ENCODE peak calls at places on chromosomes 7 and 10, in four cellular contexts. P, H, M and D are unnamed samples.

GRCh38 chr10:70084189-70084588 is 31.5 kb downstream of the MACROH2A2 start:
- DNase-seq in P (no peak), H (no peak), M (no peak), D (peak; percentile 32)

GRCh38 chr7:134293029-134293740 is 23.5 kb downstream of the SLC35B4 start:
- DNase-seq in P (peak; percentile 84), H (no peak), M (no peak), D (peak; percentile 95)

GRCh38 chr7:112255388-112255720 is 48.9 kb downstream of the ZNF277 start:
- DNase-seq in P (no peak), H (no peak), M (no peak), D (no peak)

GRCh38 chr10:109898666-109899577 is 24.4 kb downstream of the XPNPEP1 start:
- DNase-seq in P (no peak), H (peak; percentile 42), M (no peak), D (no peak)

GRCh38 chr10:102175415-102175814 is 23.2 kb downstream of the NOLC1 start:
- DNase-seq in P (no peak), H (no peak), M (no peak), D (no peak)

GRCh38 chr10:73908853-73909611 is 1.9 kb upstream of the PLAU start:
- DNase-seq in P (peak; percentile 63), H (peak; percentile 74), M (no peak), D (peak; percentile 35)

GRCh38 chr7:140696024-140696678 is 357 bp upstream of the NDUFB2 start:
- DNase-seq in P (no peak), H (peak; percentile 99), M (no peak), D (peak; percentile 81)

GRCh38 chr7:137948083-137948844 is 53.6 kb downstream of the CREB3L2 start:
- DNase-seq in P (no peak), H (no peak), M (no peak), D (no peak)

GRCh38 chr7:98867271-98867701 is 2.5 kb downstream of the TMEM130 start:
- DNase-seq in P (no peak), H (peak; percentile 26), M (no peak), D (no peak)

GRCh38 chr7:44891372-44891771 is 6.0 kb upstream of the PURB start:
- DNase-seq in P (no peak), H (no peak), M (no peak), D (no peak)

GRCh38 chr10:69141304-69141703 is 17.3 kb downstream of the VPS26A start:
- DNase-seq in P (no peak), H (no peak), M (no peak), D (no peak)

GRCh38 chr10:91635401-91636400 is 2.8 kb upstream of the PPP1R3C start:
- DNase-seq in P (no peak), H (peak; percentile 62), M (peak; percentile 51), D (peak; percentile 73)

GRCh38 chr10:24834869-24835268 is 111.2 kb upstream of the ARHGAP21 start:
- DNase-seq in P (no peak), H (no peak), M (no peak), D (no peak)

GRCh38 chr10:5585517-5586222 is 60.9 kb downstream of the CALML3 start:
- DNase-seq in P (no peak), H (no peak), M (no peak), D (peak; percentile 31)

GRCh38 chr10:58319599-58319998 is 15.2 kb upstream of the UBE2D1 start:
- DNase-seq in P (no peak), H (no peak), M (no peak), D (peak; percentile 24)

DNA sequence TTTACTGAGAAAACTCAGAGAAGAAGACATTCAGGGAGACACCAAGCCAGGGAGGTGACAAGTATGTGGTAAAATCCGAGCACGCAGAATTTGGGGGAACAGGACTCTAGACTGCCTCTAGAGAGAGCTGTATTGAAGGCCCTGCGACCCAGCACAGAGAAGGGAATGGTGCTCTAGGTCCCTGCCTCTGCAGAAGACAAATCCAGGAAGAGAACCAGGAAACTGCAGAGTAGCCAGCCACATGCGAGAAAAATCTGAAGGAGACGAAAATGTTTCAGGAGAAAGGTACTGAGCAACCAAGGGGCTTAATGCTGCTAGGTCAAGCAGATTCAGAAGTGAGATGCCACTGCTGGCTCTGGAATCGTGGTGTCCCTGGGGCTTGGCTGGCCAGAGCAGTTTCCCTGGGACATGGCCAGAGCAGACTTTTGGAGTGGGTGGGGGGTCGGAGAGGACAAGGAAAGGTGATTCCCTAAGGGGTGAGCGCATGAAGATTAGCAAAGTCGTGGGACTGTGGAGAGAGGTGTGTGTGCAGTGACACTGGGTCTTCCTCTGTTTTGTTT is 158.0 kb upstream of the KLF6 start:
- DNase-seq in P (no peak), H (no peak), M (no peak), D (no peak)
- TF ChIP-seq CREM in P (no peak), H (no peak), M (no peak), D (no peak)

GRCh38 chr10:3363316-3364070 is 190.9 kb upstream of the PITRM1 start:
- DNase-seq in P (no peak), H (no peak), M (no peak), D (no peak)

GRCh38 chr10:3365630-3366029 is 193.0 kb upstream of the PITRM1 start:
- DNase-seq in P (no peak), H (no peak), M (no peak), D (peak; percentile 89)

GRCh38 chr10:3364768-3365480 is 192.3 kb upstream of the PITRM1 start:
- DNase-seq in P (no peak), H (no peak), M (no peak), D (peak; percentile 10)

GRCh38 chr10:3366043-3366442 is 193.5 kb upstream of the PITRM1 start:
- DNase-seq in P (no peak), H (no peak), M (no peak), D (no peak)

GRCh38 chr10:3366735-3367405 is 194.3 kb upstream of the PITRM1 start:
- DNase-seq in P (no peak), H (no peak), M (no peak), D (no peak)
- TF ChIP-seq CREM in P (no peak), H (no peak), M (no peak), D (no peak)

GRCh38 chr7:151012921-151013347 is 11.4 kb downstream of the ATG9B start:
- DNase-seq in P (no peak), H (peak; percentile 68), M (peak; percentile 68), D (peak; percentile 45)

GRCh38 chr7:151012031-151012692 is 12.1 kb downstream of the ATG9B start:
- DNase-seq in P (no peak), H (no peak), M (no peak), D (peak; percentile 70)

GRCh38 chr7:151014950-151015349 is 9.3 kb downstream of the ATG9B start:
- DNase-seq in P (no peak), H (no peak), M (no peak), D (no peak)

GRCh38 chr7:151013356-151013727 is 11.0 kb downstream of the ATG9B start:
- DNase-seq in P (no peak), H (no peak), M (no peak), D (no peak)

DNA sequence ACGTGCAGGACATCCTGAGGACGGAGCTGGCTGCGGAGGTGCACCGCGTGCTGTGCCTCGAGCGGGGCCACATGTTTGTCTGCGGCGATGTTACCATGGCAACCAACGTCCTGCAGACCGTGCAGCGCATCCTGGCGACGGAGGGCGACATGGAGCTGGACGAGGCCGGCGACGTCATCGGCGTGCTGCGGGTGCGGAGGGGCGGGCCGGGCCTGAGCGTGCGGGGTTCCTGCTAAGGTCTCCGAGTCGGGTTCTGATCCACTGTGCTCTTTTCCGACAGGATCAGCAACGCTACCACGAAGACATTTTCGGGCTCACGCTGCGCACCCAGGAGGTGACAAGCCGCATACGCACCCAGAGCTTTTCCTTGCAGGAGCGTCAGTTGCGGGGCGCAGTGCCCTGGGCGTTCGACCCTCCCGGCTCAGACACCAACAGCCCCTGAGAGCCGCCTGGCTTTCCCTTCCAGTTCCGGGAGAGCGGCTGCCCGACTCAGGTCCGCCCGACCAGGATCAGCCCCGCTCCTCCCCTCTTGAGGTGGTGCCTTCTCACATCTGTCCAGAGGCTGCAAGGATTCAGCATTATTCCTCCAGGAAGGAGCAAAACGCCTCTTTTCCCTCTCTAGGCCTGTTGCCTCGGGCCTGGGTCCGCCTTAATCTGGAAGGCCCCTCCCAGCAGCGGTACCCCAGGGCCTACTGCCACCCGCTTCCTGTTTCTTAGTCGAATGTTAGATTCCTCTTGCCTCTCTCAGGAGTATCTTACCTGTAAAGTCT is 10.4 kb downstream of the ATG9B start:
- DNase-seq in P (peak; percentile 17), H (no peak), M (peak; percentile 94), D (no peak)
- TF ChIP-seq CREM in P (peak; percentile 91), H (no peak), M (peak; percentile 87), D (no peak)

GRCh38 chr10:78414380-78414779 is 380.7 kb downstream of the RPS24 start:
- DNase-seq in P (no peak), H (no peak), M (no peak), D (no peak)

GRCh38 chr10:78413294-78414055 is 379.8 kb downstream of the RPS24 start:
- DNase-seq in P (no peak), H (no peak), M (no peak), D (no peak)

GRCh38 chr10:78417425-78418370 is 384.0 kb downstream of the RPS24 start:
- DNase-seq in P (no peak), H (no peak), M (no peak), D (no peak)

GRCh38 chr10:78415111-78415510 is 381.4 kb downstream of the RPS24 start:
- DNase-seq in P (no peak), H (no peak), M (no peak), D (no peak)

DNA sequence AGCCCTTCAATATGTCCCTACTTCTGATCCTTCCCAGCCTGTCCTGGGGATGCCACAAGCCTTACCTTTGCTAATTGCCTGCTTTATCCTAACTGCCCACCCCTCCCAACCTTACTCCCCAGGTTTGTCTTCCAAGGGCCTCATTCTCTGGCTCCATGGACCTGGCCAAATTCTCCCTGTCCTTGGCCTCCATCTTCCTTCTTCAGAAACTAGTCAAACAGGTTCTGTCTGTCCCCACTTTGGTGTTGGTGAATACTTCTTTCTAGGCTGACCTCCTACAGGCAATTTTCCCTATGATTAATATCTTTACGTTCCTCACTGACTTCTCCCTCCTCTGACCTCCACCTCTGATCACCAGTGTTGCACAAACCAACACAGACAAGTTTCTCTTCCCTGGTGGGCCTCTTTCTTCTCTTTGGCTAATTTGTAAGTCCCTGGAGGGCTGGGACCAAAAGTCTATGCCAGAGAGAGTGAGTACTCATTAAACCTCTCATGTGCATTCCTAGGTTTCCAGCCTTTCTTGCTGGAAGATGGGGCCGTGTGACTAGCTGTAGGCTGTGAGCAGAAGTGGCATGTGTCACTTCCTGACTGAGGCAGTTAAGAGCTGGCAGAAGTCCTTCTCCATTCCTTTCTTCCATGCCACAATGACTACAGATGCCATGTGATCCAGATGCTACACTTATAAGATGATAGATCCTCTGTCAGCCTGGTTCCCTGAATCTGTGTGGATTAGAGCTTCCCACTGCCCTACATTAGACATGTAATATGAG is 382.6 kb downstream of the RPS24 start:
- DNase-seq in P (no peak), H (no peak), M (no peak), D (no peak)
- TF ChIP-seq CREM in P (no peak), H (no peak), M (no peak), D (no peak)